ENCODE peak calls at places on chromosomes 13 and 19, in ten cellular contexts. S is Right ventricle myocardium inferior; T is GM23248; A is stimulated activated CD4-positive, alpha-beta T cell treated with anti-CD3 and anti-CD28 coated beads, Interleukin-4, amount 100 ng/mL, for 1 hour; G is iPS-NIHi11; L is fibroblast of mammary gland; P is Kasumi-1; O is HFFc6; J is NT2/D1; W is naive thymus-derived CD8-positive, alpha-beta T cell. E is an unnamed sample.

GRCh38 chr13:107025991-107026390 is 458.1 kb upstream of the ARGLU1 start:
- DNase-seq in S (no peak), T (no peak), A (no peak), G (no peak), L (peak), P (no peak), O (no peak), J (no peak), W (no peak), E (no peak)

GRCh38 chr13:21745307-21745706 is 74.4 kb downstream of the FGF9 start:
- DNase-seq in S (no peak), T (no peak), A (no peak), G (no peak), L (no peak), P (no peak), O (no peak), J (no peak), W (no peak), E (no peak)

GRCh38 chr13:99087954-99088491 is 110.2 kb upstream of the DOCK9 start:
- DNase-seq in S (no peak), T (no peak), A (peak), G (no peak), L (no peak), P (no peak), O (no peak), J (no peak), W (no peak), E (no peak)

GRCh38 chr19:5128932-5129389 is 160.0 kb downstream of the KDM4B start:
- DNase-seq in S (no peak), T (peak), A (no peak), G (no peak), L (no peak), P (no peak), O (no peak), J (no peak), W (no peak), E (no peak)

GRCh38 chr19:38425810-38426466 is at the start of gene RASGRP4:
- DNase-seq in S (peak), T (no peak), A (peak), G (peak), L (no peak), P (peak), O (no peak), J (no peak), W (no peak), E (no peak)

GRCh38 chr19:30555075-30555787 is 183.0 kb downstream of the ZNF536 start:
- DNase-seq in S (no peak), T (no peak), A (no peak), G (no peak), L (no peak), P (no peak), O (no peak), J (no peak), W (no peak), E (peak)

GRCh38 chr19:5921777-5922176 is 7.7 kb downstream of the CAPS start:
- DNase-seq in S (no peak), T (no peak), A (no peak), G (no peak), L (no peak), P (no peak), O (no peak), J (no peak), W (no peak), E (no peak)

GRCh38 chr13:77902319-77902963 is 16.2 kb downstream of the EDNRB start:
- DNase-seq in S (no peak), T (no peak), A (no peak), G (no peak), L (no peak), P (no peak), O (no peak), J (no peak), W (no peak), E (no peak)

GRCh38 chr19:850221-850978 is 1.7 kb upstream of the ELANE start:
- DNase-seq in S (peak), T (peak), A (no peak), G (peak), L (peak), P (peak), O (peak), J (no peak), W (no peak), E (peak)

GRCh38 chr19:14113762-14114414 is 3.7 kb downstream of the PRKACA start:
- DNase-seq in S (no peak), T (no peak), A (peak), G (no peak), L (no peak), P (peak), O (no peak), J (no peak), W (peak), E (no peak)